ENCODE peak calls at places on chromosomes 5 and 9, in eight cellular contexts. P is H9, N is stomach, F is GM23338, Z is AG04450, C is lower lobe of right lung, H is heart left ventricle, A is Panc1. S is an unnamed sample.

GRCh38 chr9:137276757-137277328 is 683 bp upstream of the TOR4A start:
- DNase-seq in P (peak), N (peak), F (peak), Z (no peak), C (peak), H (peak), A (no peak), S (no peak)

GRCh38 chr5:74595143-74595915 is 45.2 kb downstream of the ENC1 start:
- DNase-seq in P (no peak), N (no peak), F (peak), Z (peak), C (no peak), H (no peak), A (no peak), S (no peak)

GRCh38 chr9:38337706-38338264 is 54.7 kb upstream of the ALDH1B1 start:
- DNase-seq in P (no peak), N (no peak), F (no peak), Z (no peak), C (no peak), H (no peak), A (no peak), S (no peak)

GRCh38 chr9:112042244-112042638 is 132.9 kb downstream of the SUSD1 start:
- DNase-seq in P (no peak), N (no peak), F (no peak), Z (no peak), C (no peak), H (no peak), A (no peak), S (no peak)

GRCh38 chr9:133162802-133163558 is 734 bp downstream of the GBGT1 start:
- DNase-seq in P (no peak), N (no peak), F (no peak), Z (no peak), C (peak), H (no peak), A (no peak), S (no peak)

GRCh38 chr5:173454764-173455598 is 126.8 kb upstream of the STC2 start:
- DNase-seq in P (no peak), N (no peak), F (no peak), Z (peak), C (no peak), H (peak), A (peak), S (no peak)

GRCh38 chr5:99317136-99317535 is 388.3 kb upstream of the CHD1 start:
- DNase-seq in P (no peak), N (no peak), F (no peak), Z (no peak), C (no peak), H (no peak), A (no peak), S (no peak)

GRCh38 chr5:131627466-131627865 is 7.6 kb downstream of the RAPGEF6 start:
- DNase-seq in P (no peak), N (no peak), F (no peak), Z (no peak), C (no peak), H (no peak), A (no peak), S (no peak)

GRCh38 chr5:42586625-42587024 is 163.4 kb downstream of the GHR start:
- DNase-seq in P (no peak), N (peak), F (no peak), Z (no peak), C (no peak), H (peak), A (no peak), S (no peak)

GRCh38 chr9:129745186-129745585 is 7.7 kb downstream of the PTGES start:
- DNase-seq in P (no peak), N (no peak), F (no peak), Z (no peak), C (no peak), H (no peak), A (no peak), S (no peak)

GRCh38 chr5:78587775-78588291 is 60.7 kb downstream of the LHFPL2 start:
- DNase-seq in P (no peak), N (no peak), F (no peak), Z (no peak), C (no peak), H (no peak), A (no peak), S (no peak)

DNA sequence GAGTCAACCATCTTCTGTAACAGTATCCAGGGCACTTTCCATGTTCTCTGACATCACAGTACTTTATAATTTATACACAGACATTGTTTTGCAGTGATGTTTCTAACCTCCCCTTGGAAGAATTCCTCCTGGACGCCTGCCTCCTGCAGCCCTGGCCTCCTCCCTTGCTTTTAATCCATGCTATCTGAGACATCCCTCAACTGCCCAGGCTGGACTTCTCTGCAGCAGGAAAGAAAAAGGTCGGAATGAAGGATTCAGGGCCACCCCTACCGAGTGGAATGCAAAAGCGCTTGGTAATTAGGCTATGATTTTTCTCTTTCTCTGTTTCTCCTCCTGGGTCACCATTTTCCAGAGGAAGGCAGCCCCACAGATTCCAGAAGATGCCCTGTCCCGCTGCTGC is 47.0 kb upstream of the SHC3 start:
- DNase-seq in P (no peak), N (no peak), F (no peak), Z (peak), C (no peak), H (no peak), A (no peak), S (no peak)
- TF ChIP-seq CTCF in P (no peak), N (no peak), F (no peak), Z (peak), C (no peak), H (no peak), A (no peak), S (no peak)

DNA sequence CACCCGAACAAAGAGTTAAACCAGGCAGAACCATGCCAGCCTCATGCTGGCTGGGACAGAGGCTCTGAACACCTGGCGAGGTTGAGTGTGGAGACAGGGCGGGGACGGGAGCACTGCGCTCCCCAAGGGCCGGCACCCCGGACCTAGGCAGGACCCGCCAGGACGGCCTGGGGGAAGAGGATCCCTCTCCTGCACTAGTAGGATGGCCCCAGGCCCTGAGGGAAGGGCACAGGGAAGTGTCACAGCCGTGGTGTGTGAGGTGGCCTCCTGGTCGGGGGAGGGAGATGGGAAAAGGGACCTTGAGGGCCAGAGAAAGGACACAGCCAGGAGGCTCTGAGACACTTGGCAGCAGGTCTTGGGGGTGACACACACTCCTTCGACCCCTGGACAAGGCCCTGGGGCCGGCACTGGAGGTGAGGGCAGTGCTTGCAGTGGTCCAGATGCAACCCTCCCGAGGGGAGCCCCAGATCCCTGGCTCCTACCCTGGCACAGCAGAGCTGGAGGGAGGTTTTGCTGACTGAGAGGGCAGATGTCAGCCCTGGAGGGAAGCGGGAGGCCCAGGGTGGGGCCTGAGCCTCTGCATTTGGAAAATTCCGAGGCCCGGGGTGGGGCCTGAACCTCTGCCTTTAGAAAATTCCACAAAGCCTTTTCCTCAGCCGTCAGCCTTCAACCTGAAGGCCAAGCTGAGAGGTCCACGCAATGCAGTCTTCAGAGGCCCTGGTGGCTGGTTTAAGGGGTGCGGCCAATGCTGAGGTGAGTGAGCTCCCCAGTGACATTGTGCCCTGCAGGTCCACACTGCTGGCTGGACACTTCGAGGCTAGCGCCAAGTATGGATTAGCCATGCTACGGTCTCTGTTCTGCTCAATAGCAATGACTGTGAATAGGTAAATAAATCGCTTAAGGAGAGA is 24.8 kb upstream of the TERT start:
- DNase-seq in P (peak), N (peak), F (no peak), Z (no peak), C (no peak), H (no peak), A (no peak), S (peak)
- TF ChIP-seq CTCF in P (peak), N (no peak), F (no peak), Z (no peak), C (no peak), H (no peak), A (no peak), S (no peak)

GRCh38 chr5:93894471-93895354 is 153.3 kb upstream of the POU5F2 start:
- DNase-seq in P (no peak), N (no peak), F (peak), Z (no peak), C (no peak), H (no peak), A (no peak), S (no peak)
- TF ChIP-seq CTCF in P (peak), N (no peak), F (peak), Z (peak), C (peak), H (no peak), A (peak), S (peak)

GRCh38 chr5:116573617-116574431 is 799 bp downstream of the SEMA6A start:
- DNase-seq in P (no peak), N (no peak), F (no peak), Z (no peak), C (peak), H (peak), A (no peak), S (no peak)

GRCh38 chr5:116573279-116573616 is 1.4 kb downstream of the SEMA6A start:
- DNase-seq in P (no peak), N (peak), F (no peak), Z (no peak), C (peak), H (peak), A (no peak), S (peak)

GRCh38 chr5:116572375-116573278 is 2.0 kb downstream of the SEMA6A start:
- DNase-seq in P (no peak), N (peak), F (peak), Z (no peak), C (peak), H (peak), A (no peak), S (no peak)

GRCh38 chr5:116569999-116570398 is 4.6 kb downstream of the SEMA6A start:
- DNase-seq in P (no peak), N (no peak), F (no peak), Z (no peak), C (no peak), H (no peak), A (no peak), S (no peak)

GRCh38 chr5:116571568-116572321 is 2.9 kb downstream of the SEMA6A start:
- DNase-seq in P (no peak), N (no peak), F (peak), Z (no peak), C (no peak), H (no peak), A (no peak), S (no peak)
- TF ChIP-seq CTCF in P (peak), N (no peak), F (no peak), Z (no peak), C (no peak), H (no peak), A (peak), S (no peak)

GRCh38 chr9:99026956-99027298 is 78.0 kb upstream of the TGFBR1 start:
- DNase-seq in P (no peak), N (no peak), F (no peak), Z (no peak), C (no peak), H (no peak), A (no peak), S (no peak)

GRCh38 chr9:99029083-99029482 is 75.8 kb upstream of the TGFBR1 start:
- DNase-seq in P (no peak), N (no peak), F (no peak), Z (no peak), C (no peak), H (no peak), A (no peak), S (no peak)

GRCh38 chr9:99025616-99026270 is 79.2 kb upstream of the TGFBR1 start:
- DNase-seq in P (no peak), N (no peak), F (no peak), Z (no peak), C (no peak), H (no peak), A (no peak), S (no peak)

GRCh38 chr9:99026271-99026955 is 78.5 kb upstream of the TGFBR1 start:
- DNase-seq in P (no peak), N (no peak), F (no peak), Z (no peak), C (no peak), H (no peak), A (no peak), S (no peak)

GRCh38 chr9:99027414-99027813 is 77.5 kb upstream of the TGFBR1 start:
- DNase-seq in P (no peak), N (no peak), F (no peak), Z (no peak), C (no peak), H (no peak), A (no peak), S (no peak)
- TF ChIP-seq CTCF in P (no peak), N (no peak), F (no peak), Z (no peak), C (no peak), H (no peak), A (no peak), S (no peak)

DNA sequence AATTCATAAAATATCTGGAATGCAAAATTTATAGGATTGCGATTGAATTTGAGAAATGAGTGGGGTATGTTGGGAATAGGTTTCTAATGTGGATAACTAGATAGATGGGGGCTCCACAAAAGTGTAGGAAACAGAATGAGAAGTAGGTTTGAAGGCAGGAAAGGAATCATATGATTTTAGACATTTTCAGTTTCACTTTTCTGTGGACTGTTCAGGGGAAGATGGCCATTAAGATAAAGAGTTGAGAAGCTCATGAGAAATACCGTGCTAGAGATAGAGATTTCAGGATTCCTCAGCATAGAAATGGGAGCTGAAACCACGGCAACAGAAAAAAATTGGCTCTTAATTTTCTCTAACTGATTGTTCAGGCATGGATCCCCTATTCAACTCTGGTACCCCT is 163.4 kb upstream of the CD180 start:
- DNase-seq in P (no peak), N (no peak), F (no peak), Z (no peak), C (no peak), H (no peak), A (no peak), S (no peak)
- TF ChIP-seq CTCF in P (no peak), N (no peak), F (no peak), Z (no peak), C (no peak), H (no peak), A (no peak), S (no peak)

DNA sequence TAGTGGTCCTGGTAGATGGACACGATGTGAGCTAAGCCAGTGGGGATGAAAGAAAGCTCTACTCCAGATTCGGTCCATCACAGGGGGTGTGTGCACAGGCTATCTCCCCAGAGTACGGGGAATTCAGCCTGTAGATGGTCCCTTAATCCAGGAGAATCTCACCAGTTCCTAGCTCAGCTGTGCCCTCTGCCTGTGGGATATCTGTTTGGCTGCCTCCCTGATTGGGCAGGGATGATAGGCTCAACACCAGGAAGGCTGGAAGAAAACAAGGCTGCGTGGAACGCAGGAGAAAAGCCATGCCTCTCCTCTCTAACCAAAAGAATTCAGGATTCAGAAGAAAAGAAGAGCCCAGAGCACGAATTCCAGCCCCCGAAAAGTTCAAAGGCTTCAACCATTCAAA is 40.9 kb downstream of the VLDLR start:
- DNase-seq in P (peak), N (peak), F (peak), Z (no peak), C (no peak), H (no peak), A (no peak), S (no peak)
- TF ChIP-seq CTCF in P (peak), N (no peak), F (peak), Z (no peak), C (no peak), H (no peak), A (no peak), S (no peak)

GRCh38 chr5:139190125-139190524 is 8.0 kb downstream of the SIL1 start:
- DNase-seq in P (no peak), N (no peak), F (no peak), Z (peak), C (no peak), H (no peak), A (no peak), S (no peak)

GRCh38 chr5:139194486-139194885 is 3.7 kb downstream of the SIL1 start:
- DNase-seq in P (no peak), N (no peak), F (no peak), Z (no peak), C (no peak), H (no peak), A (no peak), S (peak)

GRCh38 chr5:139188558-139189270 is 9.5 kb downstream of the SIL1 start:
- DNase-seq in P (no peak), N (no peak), F (no peak), Z (no peak), C (no peak), H (no peak), A (no peak), S (no peak)

GRCh38 chr5:139197710-139198669 is at the start of gene SIL1:
- DNase-seq in P (peak), N (peak), F (peak), Z (peak), C (peak), H (peak), A (peak), S (peak)

DNA sequence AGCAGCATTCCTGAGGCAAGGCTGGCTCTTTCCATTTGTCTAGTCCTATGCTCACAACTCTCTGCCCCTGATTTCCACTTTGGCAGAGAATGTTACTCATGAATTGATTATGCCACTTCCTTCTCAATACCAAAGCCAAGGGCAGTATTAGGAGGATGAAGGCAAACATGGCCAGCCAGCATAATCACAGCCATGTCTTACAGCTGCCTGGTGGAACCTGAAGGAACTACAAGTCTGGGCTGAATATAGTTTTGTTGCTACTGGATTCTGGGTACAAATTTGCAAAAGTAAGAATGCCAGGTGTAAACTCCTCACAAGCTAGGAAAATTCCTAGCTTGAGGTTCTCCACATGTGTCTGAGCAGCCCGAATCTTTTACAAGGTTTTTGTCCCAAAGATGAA is 4.2 kb downstream of the SIL1 start:
- DNase-seq in P (no peak), N (no peak), F (peak), Z (no peak), C (no peak), H (no peak), A (no peak), S (no peak)
- TF ChIP-seq CTCF in P (peak), N (peak), F (peak), Z (peak), C (no peak), H (peak), A (no peak), S (peak)